ENCODE peak calls at places on chromosomes 6 and 20, in seven cellular contexts. O, G, J, S, I, P and H are unnamed samples.

GRCh38 chr6:26246553-26246952 is 118.4 kb upstream of the BTN3A2 start:
- DNase-seq in O (no peak), S (no peak), G (no peak), P (no peak), I (no peak), J (no peak), H (no peak)

GRCh38 chr20:16064991-16065707 is 508.1 kb downstream of the KIF16B start:
- DNase-seq in O (no peak), S (no peak), P (no peak), G (no peak), I (no peak), J (peak; percentile 76), H (no peak)

GRCh38 chr6:63391203-63391970 is 71.6 kb upstream of the LGSN start:
- DNase-seq in I (no peak), J (peak; percentile 99), P (no peak), O (no peak), S (no peak), G (no peak), H (no peak)

GRCh38 chr6:34723203-34723602 is 26.6 kb upstream of the ILRUN start:
- DNase-seq in G (no peak), O (no peak), S (no peak), P (no peak), I (no peak), J (peak; percentile 55), H (no peak)

GRCh38 chr6:32086661-32087573 is 22.2 kb downstream of the TNXB start:
- DNase-seq in O (no peak), P (no peak), J (peak; percentile 27), G (no peak), I (no peak), S (peak; percentile 32), H (no peak)

GRCh38 chr6:47700051-47700450 is 1.7 kb downstream of the ADGRF4 start:
- DNase-seq in S (no peak), P (no peak), G (no peak), I (no peak), O (no peak), J (no peak), H (no peak)

GRCh38 chr20:37343994-37344355 is 2.0 kb upstream of the SRC start:
- DNase-seq in G (no peak), S (no peak), P (no peak), I (no peak), J (no peak), O (no peak), H (no peak)

GRCh38 chr6:131893198-131893597 is 58.0 kb downstream of the CCN2 start:
- DNase-seq in J (no peak), G (no peak), O (no peak), I (no peak), P (no peak), S (no peak), H (no peak)

GRCh38 chr6:30763618-30764489 is 19.5 kb upstream of the IER3 start:
- DNase-seq in G (no peak), I (no peak), P (no peak), S (no peak), O (no peak), J (peak; percentile 99), H (no peak)

GRCh38 chr6:45350186-45350585 is 22.1 kb downstream of the RUNX2 start:
- DNase-seq in G (no peak), S (no peak), O (no peak), I (no peak), J (no peak), P (no peak), H (no peak)

GRCh38 chr20:11447371-11448100 is 470.2 kb upstream of the BTBD3 start:
- DNase-seq in P (no peak), I (peak; percentile 47), J (no peak), S (no peak), G (no peak), O (no peak), H (no peak)

GRCh38 chr6:26249709-26249958 is 115.4 kb upstream of the BTN3A2 start:
- DNase-seq in I (peak; percentile 79), G (no peak), P (no peak), J (no peak), S (no peak), O (no peak), H (peak; percentile 66)

GRCh38 chr6:89145461-89145961 is 344 bp upstream of the PM20D2 start:
- DNase-seq in J (no peak), P (no peak), S (no peak), G (peak; percentile 46), I (no peak), O (no peak), H (no peak)

GRCh38 chr20:59006864-59007757 is at the start of gene CTSZ:
- DNase-seq in G (no peak), S (peak; percentile 67), O (no peak), P (peak; percentile 88), I (peak; percentile 94), J (no peak), H (peak; percentile 76)

GRCh38 chr6:157607317-157608109 is 215.5 kb upstream of the SNX9 start:
- DNase-seq in G (no peak), J (no peak), S (no peak), P (no peak), O (no peak), I (no peak), H (no peak)

GRCh38 chr20:53582574-53583351 is 10.9 kb downstream of the ZNF217 start:
- DNase-seq in G (peak; percentile 57), J (peak; percentile 86), I (no peak), O (no peak), P (no peak), S (peak; percentile 26), H (peak; percentile 79)

GRCh38 chr6:7073810-7074525 is 33.8 kb upstream of the RREB1 start:
- DNase-seq in J (no peak), P (peak; percentile 66), G (no peak), O (no peak), S (peak; percentile 46), I (peak; percentile 93), H (no peak)

GRCh38 chr6:166417285-166417691 is 34.5 kb upstream of the MPC1 start:
- DNase-seq in P (no peak), G (no peak), I (no peak), O (no peak), S (no peak), J (no peak), H (no peak)

DNA sequence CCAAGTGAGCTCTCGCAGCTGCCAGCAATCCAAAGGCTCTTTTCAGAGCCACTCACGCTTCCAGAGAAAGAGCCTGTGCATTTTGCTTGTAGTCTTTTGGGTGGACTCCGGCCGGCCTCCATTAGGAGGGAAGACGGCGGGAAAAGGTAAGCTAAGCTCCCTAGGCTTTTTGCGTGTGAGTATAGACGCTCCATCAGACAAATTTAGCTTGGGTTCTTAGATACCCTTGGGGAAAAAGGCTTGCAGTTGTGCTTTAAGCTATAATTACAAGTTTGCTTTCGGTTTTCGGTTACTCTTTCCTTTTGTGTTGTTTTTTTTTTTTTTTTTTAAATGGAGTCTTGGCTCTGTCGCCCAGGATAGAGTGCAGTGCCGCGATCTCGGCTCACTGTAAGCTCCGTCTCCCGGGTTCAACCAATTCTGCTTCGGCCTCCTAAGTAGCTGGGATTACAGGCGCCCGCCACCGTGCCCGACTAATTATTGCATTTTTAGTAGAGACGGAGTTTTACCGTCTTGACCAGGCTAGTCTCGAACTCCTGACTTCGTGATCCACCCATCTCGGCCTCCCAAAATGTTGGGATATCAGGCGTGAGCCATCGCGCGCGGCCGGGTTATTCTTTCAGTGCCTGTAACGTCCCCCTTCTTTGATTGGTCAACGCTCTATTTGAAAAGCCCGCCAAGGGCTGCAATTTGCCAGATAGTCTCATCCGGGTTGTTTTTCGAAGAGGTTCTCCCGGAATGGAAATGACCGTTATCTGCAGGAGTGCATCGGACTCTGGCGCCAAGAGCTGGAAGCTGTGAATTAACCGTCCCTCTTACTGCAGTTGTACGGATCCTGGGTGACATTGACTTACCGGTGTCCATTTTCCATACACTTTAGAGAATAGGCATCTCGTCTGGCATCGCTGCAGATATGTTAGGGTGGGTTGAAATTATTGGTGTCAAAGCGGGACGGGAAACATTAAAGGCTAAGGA is 18.1 kb downstream of the OR2B2 start:
- DNase-seq in J (peak; percentile 98), G (peak; percentile 66), S (peak; percentile 81), O (peak; percentile 89), P (peak; percentile 90), I (peak; percentile 88), H (peak; percentile 94)
- TF ChIP-seq POLR2AphosphoS5 in J (peak; percentile 75), G (peak; percentile 26), S (peak; percentile 46), O (no peak), P (peak; percentile 45), I (peak; percentile 27), H (no peak)

DNA sequence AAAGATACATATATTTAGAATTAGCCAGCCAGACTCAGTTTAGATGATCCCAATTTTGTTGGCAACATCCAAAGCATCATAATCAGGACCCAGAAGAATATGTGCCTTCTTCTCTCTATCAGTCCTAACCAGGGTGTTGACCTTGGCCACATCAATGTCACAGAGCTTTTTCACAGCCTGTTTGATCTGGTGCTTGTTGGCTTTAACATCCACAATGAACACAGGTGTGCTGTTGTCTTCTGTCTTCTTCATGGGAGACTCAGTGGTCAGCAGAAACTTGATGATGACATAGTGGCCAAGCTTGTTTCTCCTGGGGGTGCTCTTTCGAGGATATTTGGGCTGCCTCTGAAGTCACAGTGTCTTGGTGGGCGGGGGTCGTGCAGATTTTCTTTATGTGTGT is 84.9 kb downstream of the MKKS start:
- DNase-seq in J (peak; percentile 69), P (no peak), I (no peak), G (no peak), O (no peak), S (no peak), H (no peak)
- TF ChIP-seq POLR2AphosphoS5 in J (no peak), P (no peak), I (no peak), G (no peak), O (no peak), S (no peak), H (no peak)

DNA sequence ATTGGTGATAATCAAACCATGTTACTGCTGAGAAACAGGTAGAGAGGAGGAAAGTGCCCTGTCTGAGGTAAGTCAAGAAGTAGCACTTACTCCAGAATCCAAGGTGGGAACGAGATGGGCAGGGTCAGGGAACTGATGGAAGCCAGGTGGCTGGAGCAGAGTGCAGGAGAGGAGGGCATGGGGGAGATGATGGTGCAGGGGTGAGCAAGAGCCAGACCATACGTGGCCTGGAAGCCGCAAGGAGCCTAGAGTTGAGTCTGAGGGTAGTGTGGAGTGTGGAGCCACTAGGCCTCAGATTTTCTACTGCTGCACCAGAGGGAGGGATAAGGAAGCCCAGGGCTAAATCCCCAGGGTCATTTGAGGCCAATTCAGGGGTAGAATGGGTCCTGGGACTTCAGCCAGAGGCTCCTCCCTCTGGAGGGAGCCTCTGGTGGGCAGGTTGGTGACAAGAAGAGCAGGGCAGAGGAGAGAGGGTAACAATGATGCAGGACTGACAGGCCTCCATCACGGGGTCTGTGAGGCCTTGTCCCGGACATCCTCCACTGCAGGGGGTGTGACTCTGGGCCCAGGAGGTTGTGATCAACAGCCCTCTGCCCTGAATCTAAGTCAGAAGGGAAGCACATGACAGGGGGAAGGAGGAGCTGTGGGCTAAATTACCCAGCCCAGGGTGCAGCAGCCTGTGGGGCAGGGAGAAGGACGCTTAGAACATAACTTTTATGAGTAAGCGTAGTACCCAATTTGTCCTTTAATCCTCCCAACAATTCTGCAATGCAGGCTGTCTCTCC is 28.7 kb downstream of the COX4I2 start:
- DNase-seq in S (no peak), J (no peak), O (no peak), I (peak; percentile 84), G (no peak), P (peak; percentile 73), H (peak; percentile 79)
- TF ChIP-seq POLR2AphosphoS5 in S (peak; percentile 11), J (no peak), O (no peak), I (peak; percentile 62), G (no peak), P (no peak), H (no peak)

DNA sequence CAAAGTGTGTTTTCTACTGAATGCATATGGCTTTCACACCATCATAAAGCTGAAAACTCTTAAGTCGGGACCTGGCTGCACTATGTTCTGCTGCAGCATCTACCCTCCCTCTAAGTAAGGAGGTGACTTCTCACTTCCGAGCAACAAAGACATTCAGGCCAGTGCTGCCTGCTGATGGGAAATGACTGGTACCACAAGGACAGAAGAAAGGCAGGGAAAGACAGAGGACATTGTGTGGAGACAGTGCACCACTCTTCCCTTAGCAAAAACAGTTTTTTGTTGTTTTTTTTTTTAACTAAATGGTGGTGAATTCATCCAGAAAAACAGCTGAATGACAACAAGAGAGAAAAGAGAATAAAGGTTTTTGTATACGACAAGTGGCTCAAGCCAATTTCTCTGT is 81.5 kb downstream of the MAP7 start:
- DNase-seq in J (no peak), S (no peak), I (no peak), P (no peak), O (no peak), G (no peak), H (no peak)
- TF ChIP-seq POLR2AphosphoS5 in J (no peak), S (no peak), I (no peak), P (no peak), O (no peak), G (no peak), H (no peak)